ENCODE peak calls at places on chromosome 4, in six cellular contexts. Q is left cardiac atrium; R is skeletal muscle cell; Y is fibroblast of pulmonary artery; V is naive thymus-derived CD8-positive, alpha-beta T cell; J is amniotic stem cell. K is an unnamed sample.

GRCh38 chr4:78551420-78552351 is at the start of gene ANXA3:
- DNase-seq in Q (peak; percentile 57), R (no peak), Y (no peak), V (no peak), J (no peak), K (no peak)

GRCh38 chr4:130563185-130563890 is 1467.4 kb downstream of the C4orf33 start:
- DNase-seq in Q (peak; percentile 69), R (peak; percentile 58), Y (peak; percentile 87), V (no peak), J (peak; percentile 79), K (no peak)

GRCh38 chr4:5084911-5085475 is 33.7 kb downstream of the STK32B start:
- DNase-seq in Q (no peak), R (no peak), Y (no peak), V (no peak), J (no peak), K (no peak)

GRCh38 chr4:39256436-39256835 is 74.1 kb downstream of the WDR19 start:
- DNase-seq in Q (no peak), R (no peak), Y (peak; percentile 49), V (no peak), J (no peak), K (no peak)

GRCh38 chr4:139028191-139028661 is 12.6 kb downstream of the NOCT start:
- DNase-seq in Q (peak; percentile 75), R (no peak), Y (no peak), V (no peak), J (no peak), K (no peak)

GRCh38 chr4:35167385-35167784 is 1076.9 kb downstream of the ARAP2 start:
- DNase-seq in Q (no peak), R (no peak), Y (no peak), V (no peak), J (no peak), K (no peak)

GRCh38 chr4:103075435-103075893 is 1.1 kb downstream of the SLC9B2 start:
- DNase-seq in Q (no peak), R (no peak), Y (peak; percentile 47), V (no peak), J (no peak), K (no peak)

GRCh38 chr4:94582517-94582916 is 130.8 kb downstream of the PDLIM5 start:
- DNase-seq in Q (no peak), R (no peak), Y (peak; percentile 63), V (no peak), J (no peak), K (no peak)

GRCh38 chr4:113878718-113879117 is 100.7 kb downstream of the ARSJ start:
- DNase-seq in Q (no peak), R (peak; percentile 23), Y (peak; percentile 33), V (no peak), J (no peak), K (no peak)

GRCh38 chr4:70589785-70590184 is 2.3 kb upstream of the AMBN start:
- DNase-seq in Q (no peak), R (no peak), Y (no peak), V (no peak), J (no peak), K (no peak)

GRCh38 chr4:88672987-88673386 is 24.6 kb downstream of the NAP1L5 start:
- DNase-seq in Q (no peak), R (no peak), Y (peak; percentile 65), V (peak; percentile 14), J (no peak), K (no peak)

GRCh38 chr4:151887151-151887815 is 126.5 kb upstream of the GATB start:
- DNase-seq in Q (no peak), R (peak; percentile 31), Y (no peak), V (no peak), J (peak; percentile 11), K (no peak)

GRCh38 chr4:1775731-1776500 is 17.2 kb upstream of the FGFR3 start:
- DNase-seq in Q (no peak), R (no peak), Y (no peak), V (no peak), J (no peak), K (no peak)

GRCh38 chr4:101232074-101232776 is 115.1 kb downstream of the PPP3CA start:
- DNase-seq in Q (peak; percentile 21), R (peak; percentile 48), Y (peak; percentile 83), V (no peak), J (peak; percentile 42), K (no peak)

GRCh38 chr4:41212221-41213203 is 1.8 kb downstream of the APBB2 start:
- DNase-seq in Q (no peak), R (no peak), Y (peak; percentile 85), V (no peak), J (peak; percentile 25), K (no peak)

GRCh38 chr4:100095729-100096595 is 94.3 kb downstream of the DDIT4L start:
- DNase-seq in Q (peak; percentile 78), R (peak; percentile 84), Y (peak; percentile 80), V (peak; percentile 27), J (peak; percentile 46), K (peak; percentile 52)

GRCh38 chr4:23876418-23877089 is 13.3 kb downstream of the PPARGC1A start:
- DNase-seq in Q (no peak), R (no peak), Y (no peak), V (no peak), J (no peak), K (no peak)

GRCh38 chr4:41750158-41750623 is 1.7 kb upstream of the PHOX2B start:
- DNase-seq in Q (no peak), R (no peak), Y (no peak), V (no peak), J (no peak), K (no peak)

GRCh38 chr4:167100120-167100519 is 134.2 kb downstream of the SPOCK3 start:
- DNase-seq in Q (no peak), R (peak; percentile 4), Y (peak; percentile 63), V (no peak), J (peak; percentile 67), K (no peak)

GRCh38 chr4:79823148-79823763 is 249.8 kb downstream of the ANTXR2 start:
- DNase-seq in Q (peak; percentile 19), R (no peak), Y (peak; percentile 60), V (no peak), J (no peak), K (no peak)

GRCh38 chr4:56976878-56977320 is 507 bp downstream of the NOA1 start:
- DNase-seq in Q (peak; percentile 53), R (no peak), Y (no peak), V (peak; percentile 50), J (no peak), K (peak; percentile 60)

GRCh38 chr4:24963277-24963676 is 50.4 kb upstream of the CCDC149 start:
- DNase-seq in Q (no peak), R (no peak), Y (no peak), V (no peak), J (no peak), K (no peak)

GRCh38 chr4:99971453-99972111 is 21.5 kb upstream of the H2AZ1 start:
- DNase-seq in Q (no peak), R (no peak), Y (no peak), V (no peak), J (no peak), K (no peak)

GRCh38 chr4:59553739-59554126 is 1646.4 kb upstream of the ADGRL3 start:
- DNase-seq in Q (no peak), R (no peak), Y (peak; percentile 40), V (no peak), J (peak; percentile 31), K (no peak)

GRCh38 chr4:99219479-99219878 is 433 bp upstream of the ADH6 start:
- DNase-seq in Q (no peak), R (no peak), Y (no peak), V (no peak), J (no peak), K (no peak)

GRCh38 chr4:147160908-147161513 is 215.3 kb upstream of the TTC29 start:
- DNase-seq in Q (no peak), R (no peak), Y (peak; percentile 81), V (peak; percentile 0), J (no peak), K (no peak)

GRCh38 chr4:26372076-26372475 is 51.3 kb downstream of the RBPJ start:
- DNase-seq in Q (no peak), R (no peak), Y (no peak), V (no peak), J (no peak), K (no peak)

GRCh38 chr4:24516926-24517325 is 67.4 kb downstream of the DHX15 start:
- DNase-seq in Q (no peak), R (no peak), Y (no peak), V (no peak), J (no peak), K (no peak)

GRCh38 chr4:42237010-42237409 is 84.6 kb upstream of the BEND4 start:
- DNase-seq in Q (no peak), R (no peak), Y (no peak), V (no peak), J (no peak), K (no peak)

GRCh38 chr4:90183254-90183653 is 56.1 kb downstream of the CCSER1 start:
- DNase-seq in Q (no peak), R (no peak), Y (no peak), V (no peak), J (no peak), K (no peak)

GRCh38 chr4:86019906-86020305 is 339.9 kb downstream of the MAPK10 start:
- DNase-seq in Q (no peak), R (no peak), Y (no peak), V (no peak), J (no peak), K (no peak)

GRCh38 chr4:8128096-8128856 is 30.3 kb downstream of the ABLIM2 start:
- DNase-seq in Q (no peak), R (no peak), Y (no peak), V (no peak), J (no peak), K (no peak)

GRCh38 chr4:123419885-123420743 is 23.5 kb downstream of the SPRY1 start:
- DNase-seq in Q (no peak), R (no peak), Y (no peak), V (no peak), J (no peak), K (no peak)

GRCh38 chr4:86013623-86014022 is 346.2 kb downstream of the MAPK10 start:
- DNase-seq in Q (no peak), R (no peak), Y (peak; percentile 62), V (no peak), J (no peak), K (no peak)